ENCODE peak calls at places on chromosomes 2 and 18, in five cellular contexts. Z is GM12891, A is GM12878, R is H1, V is HepG2. G is an unnamed sample.

GRCh38 chr2:213149332-213149875 is 2.0 kb downstream of the IKZF2 start:
- DNase-seq in Z (no peak), A (no peak), R (no peak), V (no peak), G (no peak)

GRCh38 chr2:1655461-1655860 is 88.9 kb downstream of the PXDN start:
- DNase-seq in Z (no peak), A (no peak), R (no peak), V (no peak), G (no peak)

GRCh38 chr2:42457011-42457410 is 36.8 kb downstream of the KCNG3 start:
- DNase-seq in Z (no peak), A (no peak), R (no peak), V (peak), G (no peak)

GRCh38 chr2:171794918-171795317 is 99.1 kb downstream of the SLC25A12 start:
- DNase-seq in Z (no peak), A (no peak), R (no peak), V (no peak), G (no peak)

GRCh38 chr2:41495050-41495449 is 552.8 kb upstream of the PKDCC start:
- DNase-seq in Z (no peak), A (no peak), R (peak), V (no peak), G (no peak)

GRCh38 chr18:26119246-26119645 is 14.4 kb upstream of the PSMA8 start:
- DNase-seq in Z (no peak), A (no peak), R (no peak), V (no peak), G (no peak)

GRCh38 chr2:54497738-54498680 is 41.9 kb downstream of the SPTBN1 start:
- DNase-seq in Z (no peak), A (no peak), R (no peak), V (peak), G (no peak)

GRCh38 chr2:10535703-10536102 is 87.6 kb upstream of the ODC1 start:
- DNase-seq in Z (no peak), A (no peak), R (no peak), V (no peak), G (no peak)

GRCh38 chr2:206920936-206921335 is 18.4 kb upstream of the CPO start:
- DNase-seq in Z (no peak), A (no peak), R (no peak), V (no peak), G (no peak)

GRCh38 chr2:31413876-31414550 is 529 bp downstream of the XDH start:
- DNase-seq in Z (no peak), A (no peak), R (no peak), V (no peak), G (no peak)

GRCh38 chr2:238771193-238771592 is 76.7 kb upstream of the TWIST2 start:
- DNase-seq in Z (no peak), A (no peak), R (no peak), V (peak), G (no peak)

GRCh38 chr2:19362094-19362649 is 3.7 kb upstream of the OSR1 start:
- DNase-seq in Z (no peak), A (no peak), R (no peak), V (no peak), G (no peak)

GRCh38 chr2:165634855-165635254 is 159.2 kb downstream of the GALNT3 start:
- DNase-seq in Z (no peak), A (no peak), R (peak), V (no peak), G (no peak)

GRCh38 chr18:58668211-58668610 is 3.1 kb upstream of the MALT1 start:
- DNase-seq in Z (no peak), A (no peak), R (peak), V (no peak), G (no peak)

GRCh38 chr2:10355471-10356458 is 53.1 kb downstream of the HPCAL1 start:
- DNase-seq in Z (no peak), A (no peak), R (no peak), V (no peak), G (no peak)

GRCh38 chr2:219459460-219460311 is 25.0 kb downstream of the SPEG start:
- DNase-seq in Z (peak), A (no peak), R (peak), V (peak), G (peak)

GRCh38 chr2:170362313-170362795 is 184.4 kb downstream of the MYO3B start:
- DNase-seq in Z (no peak), A (no peak), R (no peak), V (no peak), G (no peak)

GRCh38 chr2:197208841-197209240 is 101.7 kb downstream of the ANKRD44 start:
- DNase-seq in Z (no peak), A (no peak), R (no peak), V (no peak), G (no peak)

GRCh38 chr2:104702451-104702850 is 151.5 kb upstream of the POU3F3 start:
- DNase-seq in Z (no peak), A (no peak), R (no peak), V (no peak), G (no peak)

GRCh38 chr18:75923169-75923568 is 495.7 kb upstream of the SMIM21 start:
- DNase-seq in Z (no peak), A (no peak), R (no peak), V (no peak), G (no peak)

GRCh38 chr2:239813261-239814135 is 211.6 kb downstream of the NDUFA10 start:
- DNase-seq in Z (no peak), A (no peak), R (no peak), V (no peak), G (no peak)

GRCh38 chr2:111671426-111672150 is 212.4 kb downstream of the ANAPC1 start:
- DNase-seq in Z (no peak), A (no peak), R (peak), V (peak), G (no peak)

GRCh38 chr2:120844098-120844738 is 108.5 kb downstream of the GLI2 start:
- DNase-seq in Z (no peak), A (no peak), R (no peak), V (no peak), G (no peak)

GRCh38 chr2:16204791-16205620 is 264.7 kb downstream of the MYCN start:
- DNase-seq in Z (no peak), A (no peak), R (no peak), V (no peak), G (no peak)

GRCh38 chr18:75823376-75823950 is 396.0 kb upstream of the SMIM21 start:
- DNase-seq in Z (no peak), A (no peak), R (no peak), V (no peak), G (no peak)

GRCh38 chr18:68847219-68847860 is 49.5 kb downstream of the CCDC102B start:
- DNase-seq in Z (no peak), A (no peak), R (no peak), V (peak), G (no peak)

GRCh38 chr2:73728711-73729110 is 8.4 kb downstream of the TPRKB start:
- DNase-seq in Z (no peak), A (no peak), R (no peak), V (no peak), G (no peak)

GRCh38 chr2:73736378-73736777 is 767 bp downstream of the TPRKB start:
- DNase-seq in Z (no peak), A (no peak), R (no peak), V (no peak), G (no peak)

GRCh38 chr2:73728043-73728442 is 9.1 kb downstream of the TPRKB start:
- DNase-seq in Z (no peak), A (no peak), R (no peak), V (no peak), G (no peak)

GRCh38 chr2:73730810-73731209 is 6.3 kb downstream of the TPRKB start:
- DNase-seq in Z (no peak), A (no peak), R (no peak), V (no peak), G (no peak)
- TF ChIP-seq POLR2AphosphoS5 in Z (no peak), A (no peak), R (no peak), V (no peak), G (no peak)

DNA sequence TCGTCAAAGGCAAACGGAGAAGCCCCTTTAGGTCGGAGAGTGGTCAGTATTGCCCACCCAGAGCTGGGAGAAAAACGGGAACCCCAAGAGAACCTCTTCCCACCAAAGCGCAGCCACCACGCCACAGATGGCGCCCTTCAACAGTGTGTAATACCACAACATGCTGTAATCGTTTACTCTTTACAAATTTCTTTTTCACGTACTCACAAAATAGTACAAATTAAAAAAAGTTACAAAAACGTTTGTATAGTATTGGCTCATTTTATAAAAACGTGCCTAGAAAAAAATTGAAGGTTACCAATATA is 811 bp upstream of the NFE2L2 start:
- DNase-seq in Z (no peak), A (no peak), R (no peak), V (no peak), G (no peak)
- TF ChIP-seq TAF1 in Z (no peak), A (no peak), R (no peak), V (no peak), G (no peak)

GRCh38 chr2:287471-287885 is 413 bp downstream of the ALKAL2 start:
- DNase-seq in Z (peak), A (no peak), R (peak), V (no peak), G (peak)

GRCh38 chr2:286774-287392 is 1.0 kb downstream of the ALKAL2 start:
- DNase-seq in Z (no peak), A (no peak), R (no peak), V (no peak), G (no peak)

GRCh38 chr2:288743-289361 is 961 bp upstream of the ALKAL2 start:
- DNase-seq in Z (no peak), A (no peak), R (no peak), V (no peak), G (no peak)

GRCh38 chr2:289362-290089 is 1.6 kb upstream of the ALKAL2 start:
- DNase-seq in Z (no peak), A (no peak), R (peak), V (no peak), G (no peak)

DNA sequence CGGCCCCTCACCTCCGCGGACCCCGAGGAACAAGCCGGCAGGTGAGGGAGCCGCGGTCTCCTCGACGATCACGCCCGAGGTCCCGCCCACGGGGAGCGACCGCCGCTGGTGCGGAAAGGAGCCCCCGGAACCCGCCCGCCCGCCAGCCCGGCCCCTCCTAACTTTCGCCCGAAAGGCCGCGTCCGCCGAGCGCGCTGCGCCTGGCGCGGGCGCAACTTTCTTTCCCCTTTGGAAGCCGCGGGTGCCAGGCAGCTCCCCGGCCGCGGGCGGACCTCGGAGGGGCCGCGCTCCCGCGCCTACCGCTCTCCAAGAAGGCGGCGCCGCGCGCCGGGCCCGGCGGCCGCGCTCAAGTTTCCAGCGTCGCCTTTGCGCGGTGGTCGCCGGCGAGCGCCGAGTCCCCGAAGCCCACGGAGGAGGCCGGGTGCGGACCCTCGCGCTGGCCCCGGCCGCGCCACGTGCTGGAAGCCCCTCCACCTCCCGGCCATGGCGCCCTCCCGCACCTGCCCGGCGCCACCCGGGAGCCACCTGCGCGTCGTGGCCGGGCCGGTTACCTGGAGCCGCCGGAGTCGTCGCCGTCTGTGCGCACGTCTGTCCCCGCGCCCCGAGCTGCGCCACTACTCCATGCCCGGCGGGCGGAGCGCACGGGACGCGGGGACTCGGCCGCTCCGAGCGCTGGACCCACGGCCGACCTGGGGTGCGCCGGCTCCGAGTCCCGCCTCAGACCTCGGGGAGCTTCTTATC is at the start of gene ALKAL2:
- DNase-seq in Z (peak), A (no peak), R (peak), V (no peak), G (peak)
- TF ChIP-seq POLR2A in Z (no peak), A (no peak), R (no peak), V (no peak), G (no peak)

DNA sequence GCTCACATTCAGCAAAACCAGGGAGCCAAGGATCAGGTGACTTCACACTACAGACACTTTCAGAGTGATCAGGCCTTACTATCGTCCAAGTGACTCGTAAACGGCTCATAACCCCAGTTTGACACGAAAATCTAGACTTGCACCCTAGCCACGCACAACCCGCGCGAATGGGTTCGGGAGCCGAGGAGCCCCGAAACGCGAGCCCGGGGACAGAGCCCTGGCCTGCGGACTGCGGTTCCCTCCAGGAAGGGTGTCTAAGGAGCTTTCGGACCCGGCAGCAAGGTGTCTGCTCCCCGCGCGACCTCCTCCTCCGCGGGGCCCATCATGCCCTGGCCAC is 759 bp downstream of the ATL2 start:
- DNase-seq in Z (no peak), A (peak), R (peak), V (peak), G (peak)
- TF ChIP-seq POLR2AphosphoS5 in Z (no peak), A (peak), R (no peak), V (no peak), G (no peak)

GRCh38 chr2:176680916-176681315 is 411.7 kb downstream of the MTX2 start:
- DNase-seq in Z (no peak), A (no peak), R (no peak), V (no peak), G (no peak)
- TF ChIP-seq TAF1 in Z (no peak), A (no peak), R (no peak), V (no peak), G (no peak)

GRCh38 chr2:74746480-74746879 is 87.4 kb upstream of the HK2 start:
- DNase-seq in Z (no peak), A (no peak), R (no peak), V (no peak), G (no peak)

GRCh38 chr2:74747411-74748080 is 86.4 kb upstream of the HK2 start:
- DNase-seq in Z (no peak), A (no peak), R (no peak), V (peak), G (no peak)

GRCh38 chr2:74756356-74756890 is 77.5 kb upstream of the HK2 start:
- DNase-seq in Z (no peak), A (no peak), R (no peak), V (peak), G (no peak)

GRCh38 chr2:74751981-74752808 is 81.7 kb upstream of the HK2 start:
- DNase-seq in Z (no peak), A (no peak), R (no peak), V (peak), G (no peak)
- TF ChIP-seq POLR2A in Z (no peak), A (no peak), R (no peak), V (no peak), G (no peak)

DNA sequence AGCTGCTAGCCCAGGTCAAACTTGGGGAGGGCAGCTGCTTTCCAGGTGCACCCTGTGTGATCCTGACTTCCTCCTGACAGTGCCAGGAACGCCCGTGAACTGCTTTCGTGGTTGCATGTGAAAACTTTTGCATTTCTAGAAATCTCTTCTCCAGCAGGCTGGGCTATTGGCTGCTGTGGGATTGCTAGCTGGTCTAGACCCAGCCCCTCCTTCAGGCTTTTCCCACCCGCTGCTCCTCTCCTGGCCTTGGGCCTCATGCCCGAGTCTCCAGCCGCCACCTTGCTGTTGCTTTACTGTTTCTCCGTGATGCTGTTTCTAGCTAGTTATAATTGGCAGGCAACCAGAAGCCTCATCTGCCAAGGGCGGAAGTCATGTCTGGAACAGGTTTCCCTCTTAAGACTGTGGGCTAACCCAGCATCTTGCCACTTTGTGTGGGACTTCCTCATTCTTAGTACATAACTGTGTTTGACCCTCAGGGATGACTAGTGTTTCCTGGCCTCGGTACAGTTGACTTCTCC is 27.0 kb upstream of the MGAT4A start:
- DNase-seq in Z (peak), A (peak), R (no peak), V (no peak), G (peak)
- TF ChIP-seq POLR2AphosphoS5 in Z (no peak), A (no peak), R (no peak), V (no peak), G (no peak)

GRCh38 chr2:149167941-149168340 is 129.4 kb downstream of the LYPD6B start:
- DNase-seq in Z (no peak), A (no peak), R (no peak), V (no peak), G (no peak)

GRCh38 chr2:149169653-149170052 is 131.2 kb downstream of the LYPD6B start:
- DNase-seq in Z (no peak), A (no peak), R (no peak), V (no peak), G (no peak)

GRCh38 chr2:149170911-149171310 is 132.4 kb downstream of the LYPD6B start:
- DNase-seq in Z (no peak), A (no peak), R (no peak), V (no peak), G (no peak)

GRCh38 chr2:149166958-149167810 is 128.7 kb downstream of the LYPD6B start:
- DNase-seq in Z (no peak), A (peak), R (no peak), V (no peak), G (no peak)

GRCh38 chr2:149170156-149170555 is 131.7 kb downstream of the LYPD6B start:
- DNase-seq in Z (no peak), A (no peak), R (no peak), V (no peak), G (no peak)
- TF ChIP-seq TAF1 in Z (no peak), A (no peak), R (no peak), V (no peak), G (no peak)

G was measured in GM12892.